ENCODE peak calls at places on chromosomes 2 and 18, in six cellular contexts. I is colonic mucosa, H is SJSA1, Q is breast epithelium, W is GM23248, A is H9. F is an unnamed sample. For H3K9me3 and H3K4me1, the result is how much of the 10 kb centered on the place peaks cover.

GRCh38 chr2:19028617-19029016 is 329.8 kb downstream of the OSR1 start:
- DNase-seq in Q (no peak), H (no peak), I (no peak), W (no peak), A (no peak), F (no peak)

GRCh38 chr2:70374616-70375015 is 72.7 kb upstream of the FAM136A start:
- DNase-seq in H (no peak), Q (no peak), W (no peak), I (no peak), A (no peak), F (no peak)

GRCh38 chr2:63861220-63861822 is 19.6 kb downstream of the UGP2 start:
- DNase-seq in Q (no peak), W (peak), I (peak), H (peak), A (no peak), F (peak)

GRCh38 chr18:10032331-10032979 is 118.6 kb downstream of the VAPA start:
- DNase-seq in I (no peak), Q (no peak), W (no peak), A (peak), H (no peak), F (no peak)

GRCh38 chr2:165008916-165009315 is 53.6 kb upstream of the SLC38A11 start:
- DNase-seq in I (no peak), Q (no peak), W (peak), H (no peak), A (no peak), F (no peak)

GRCh38 chr2:241061275-241061674 is 40.8 kb downstream of the MTERF4 start:
- DNase-seq in H (no peak), Q (no peak), W (peak), A (no peak), I (no peak), F (no peak)

GRCh38 chr18:36179562-36180334 is 7.5 kb upstream of the MOCOS start:
- DNase-seq in H (no peak), A (no peak), I (peak), W (peak), Q (peak), F (peak)

GRCh38 chr2:201471732-201472395 is 20.3 kb downstream of the STRADB start:
- DNase-seq in I (no peak), Q (no peak), W (peak), H (no peak), A (no peak), F (no peak)

GRCh38 chr18:267380-267687 is 513 bp downstream of the THOC1 start:
- DNase-seq in Q (no peak), H (no peak), W (no peak), A (no peak), I (no peak), F (no peak)

GRCh38 chr2:185255566-185255965 is 483.0 kb upstream of the FSIP2 start:
- DNase-seq in H (no peak), Q (no peak), I (no peak), W (no peak), A (no peak), F (no peak)

GRCh38 chr2:112474844-112475486 is 7.0 kb upstream of the TTL start:
- DNase-seq in I (no peak), W (peak), A (no peak), Q (no peak), H (no peak), F (no peak)

GRCh38 chr2:925309-925708 is 25.3 kb upstream of the SNTG2 start:
- DNase-seq in H (no peak), Q (no peak), A (peak), W (no peak), I (no peak), F (no peak)

GRCh38 chr2:236711440-236711839 is 141.8 kb downstream of the ACKR3 start:
- DNase-seq in H (no peak), A (no peak), I (no peak), W (peak), Q (no peak), F (no peak)

GRCh38 chr2:152740743-152741328 is 22.4 kb downstream of the ARL6IP6 start:
- DNase-seq in Q (no peak), I (no peak), H (peak), W (peak), A (no peak), F (peak)

GRCh38 chr2:125167152-125167551 is 1142.1 kb downstream of the CNTNAP5 start:
- DNase-seq in H (no peak), I (no peak), A (no peak), W (peak), Q (no peak), F (no peak)

GRCh38 chr2:102253140-102253752 is 58.1 kb upstream of the IL1RL1 start:
- DNase-seq in Q (no peak), W (no peak), A (no peak), H (no peak), I (no peak), F (no peak)

GRCh38 chr18:59821983-59822382 is 77.8 kb upstream of the PMAIP1 start:
- DNase-seq in A (no peak), I (no peak), Q (no peak), H (no peak), W (peak), F (no peak)

GRCh38 chr18:3014501-3015202 is 1.7 kb upstream of the LPIN2 start:
- DNase-seq in Q (no peak), H (no peak), A (no peak), W (peak), I (no peak), F (no peak)

GRCh38 chr2:75896779-75897366 is 186.2 kb upstream of the GCFC2 start:
- DNase-seq in W (peak), H (no peak), I (peak), A (peak), Q (no peak), F (peak)

GRCh38 chr2:113180131-113180946 is 6.6 kb downstream of the PSD4 start:
- DNase-seq in H (no peak), Q (no peak), W (no peak), I (no peak), A (no peak), F (peak)

GRCh38 chr2:25558262-25558661 is 115.1 kb downstream of the DTNB start:
- DNase-seq in A (no peak), H (peak), I (no peak), Q (no peak), W (peak), F (peak)

GRCh38 chr2:158142568-158143332 is 41.1 kb downstream of the UPP2 start:
- DNase-seq in W (no peak), H (no peak), I (no peak), A (no peak), Q (no peak), F (no peak)

GRCh38 chr2:237072067-237072931 is 13.4 kb upstream of the COPS8 start:
- DNase-seq in A (peak), Q (peak), H (peak), W (peak), I (peak), F (peak)

GRCh38 chr18:13112982-13113381 is 105.6 kb upstream of the LDLRAD4 start:
- DNase-seq in A (peak), Q (no peak), I (no peak), H (no peak), W (peak), F (peak)

GRCh38 chr2:10091182-10091932 is 11.1 kb upstream of the CYS1 start:
- DNase-seq in H (no peak), W (no peak), Q (no peak), I (peak), A (peak), F (no peak)

GRCh38 chr18:2534906-2535305 is 36.4 kb downstream of the METTL4 start:
- DNase-seq in A (no peak), Q (no peak), H (no peak), I (no peak), W (no peak), F (no peak)

GRCh38 chr2:178429336-178429735 is 21.6 kb downstream of the PRKRA start:
- DNase-seq in A (no peak), W (no peak), H (no peak), Q (no peak), I (no peak), F (no peak)

GRCh38 chr2:74104839-74105238 is 42.9 kb downstream of the BOLA3 start:
- DNase-seq in H (no peak), A (no peak), I (no peak), W (peak), Q (no peak), F (no peak)

DNA sequence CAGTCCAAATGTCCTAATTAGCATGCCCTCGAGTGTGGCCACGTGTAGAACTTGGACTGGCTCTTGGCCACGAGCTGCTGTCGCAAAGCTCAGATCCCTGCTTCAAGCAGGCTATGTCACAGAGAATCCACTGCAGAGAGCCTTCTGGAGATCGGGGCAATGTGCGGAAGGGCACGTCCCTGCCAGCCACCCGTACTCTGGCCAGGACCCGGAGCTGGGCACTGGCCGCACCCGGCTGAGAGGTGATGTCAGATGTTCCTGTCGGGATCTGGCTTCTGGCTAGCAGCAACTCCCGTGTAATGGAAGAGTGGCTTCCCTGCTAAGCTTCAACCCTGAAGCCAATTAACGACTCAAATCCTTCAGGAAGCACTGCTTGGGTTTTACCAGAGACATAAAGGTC is 432.7 kb upstream of the ID2 start:
- DNase-seq in H (no peak), Q (no peak), A (peak), I (no peak), W (peak), F (peak)
- H3K9me3 ChIP-seq in H (under half), Q (under half), A (under half), I (under half), W (under half), F (under half)

DNA sequence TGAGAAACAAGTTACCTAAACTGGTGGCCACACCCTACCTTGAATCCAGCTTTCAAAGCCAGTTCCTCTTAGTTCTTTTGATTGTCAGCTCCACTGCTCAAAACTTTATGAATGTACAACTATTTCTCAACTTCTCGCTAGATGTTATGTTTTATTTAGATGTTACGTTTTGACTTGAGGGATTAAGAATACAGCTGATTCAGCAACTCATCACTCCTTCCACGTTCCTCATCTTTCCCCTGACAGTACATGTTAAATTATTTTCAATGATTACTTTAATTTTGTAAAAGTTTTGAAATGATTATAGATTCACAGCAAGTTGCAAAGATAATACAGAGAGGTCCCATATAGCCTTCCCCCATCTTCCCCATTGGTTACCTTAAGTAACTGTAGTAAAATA is 553.4 kb downstream of the GALR1 start:
- DNase-seq in H (no peak), A (no peak), Q (no peak), W (no peak), I (no peak), F (no peak)
- H3K4me1 ChIP-seq in H (under half), A (under half), Q (under half), W (under half), I (under half), F (under half)

GRCh38 chr2:161426788-161427412 is 10.8 kb downstream of the TBR1 start:
- DNase-seq in W (peak), A (peak), I (peak), Q (no peak), H (no peak), F (peak)
- H3K9me3 ChIP-seq in W (under half), A (under half), I (under half), Q (under half), H (under half), F (under half)

DNA sequence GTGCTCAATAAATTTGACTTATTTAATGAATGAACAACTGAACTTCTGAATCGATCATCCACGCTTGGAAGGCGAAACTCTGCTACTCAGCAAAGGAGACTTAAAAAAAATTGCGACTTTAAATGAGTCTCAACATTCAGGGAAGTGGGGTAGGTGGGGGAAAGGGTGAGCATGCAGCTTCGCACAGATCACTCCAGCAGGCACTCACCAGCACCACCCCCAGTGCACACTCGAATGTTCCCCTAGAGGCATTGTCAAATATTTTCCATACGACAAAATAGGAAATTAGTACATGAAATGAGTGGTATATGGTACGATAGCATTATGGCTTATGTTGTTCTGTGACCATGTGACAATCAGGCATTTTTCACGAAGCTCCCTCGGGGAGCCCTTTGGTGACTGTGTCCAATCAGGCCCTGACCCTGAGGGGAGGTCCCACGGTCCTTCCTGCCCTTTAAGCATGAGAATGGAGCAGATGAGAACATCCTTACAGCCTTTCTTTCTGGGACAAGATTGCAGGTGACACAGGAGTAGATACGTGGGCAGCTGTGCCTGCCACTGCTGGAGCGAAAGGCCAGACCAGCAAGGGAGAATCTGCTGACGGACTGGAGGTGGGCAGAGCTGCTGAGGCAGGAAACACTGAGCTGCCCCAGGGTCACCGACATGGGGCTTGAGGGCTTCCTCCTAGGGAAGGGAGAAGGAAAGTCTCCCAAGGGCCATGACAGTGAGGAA is 101.4 kb upstream of the ID2 start:
- DNase-seq in H (no peak), W (no peak), I (no peak), Q (no peak), A (peak), F (no peak)
- H3K4me1 ChIP-seq in H (under half), W (under half), I (under half), Q (under half), A (under half), F (under half)

GRCh38 chr2:173299764-173300163 is 54.9 kb upstream of the CDCA7 start:
- DNase-seq in H (no peak), A (peak), Q (no peak), I (no peak), W (no peak), F (no peak)

GRCh38 chr2:173298536-173299097 is 56.1 kb upstream of the CDCA7 start:
- DNase-seq in I (peak), W (no peak), A (no peak), Q (no peak), H (no peak), F (no peak)

GRCh38 chr2:173296235-173296634 is 58.4 kb upstream of the CDCA7 start:
- DNase-seq in H (no peak), A (no peak), Q (no peak), I (no peak), W (no peak), F (no peak)

GRCh38 chr2:173305303-173305702 is 49.4 kb upstream of the CDCA7 start:
- DNase-seq in A (no peak), W (no peak), Q (no peak), I (no peak), H (no peak), F (no peak)

DNA sequence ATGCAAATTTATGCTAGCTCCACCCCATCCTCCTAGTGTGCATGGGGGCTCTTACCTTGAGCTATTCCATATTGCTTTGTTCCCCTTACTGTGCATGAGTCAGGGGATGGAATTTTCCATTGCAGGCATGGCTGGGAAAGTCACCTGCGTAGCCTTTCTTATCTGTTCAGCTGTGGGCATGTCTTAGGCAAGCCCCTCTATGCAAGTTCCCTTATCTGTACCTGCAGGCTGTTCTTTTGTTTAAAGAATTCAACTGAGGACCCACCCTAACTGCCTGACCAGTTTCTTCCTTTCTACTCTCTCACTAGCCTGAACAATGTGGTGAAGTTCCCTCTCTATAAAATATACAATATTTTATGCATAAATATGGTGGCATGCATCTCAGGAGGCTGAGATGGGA is 54.2 kb upstream of the CDCA7 start:
- DNase-seq in H (no peak), Q (no peak), I (no peak), A (no peak), W (no peak), F (no peak)
- H3K9me3 ChIP-seq in H (under half), Q (under half), I (under half), A (under half), W (under half), F (under half)

GRCh38 chr2:207764096-207764630 is 5.5 kb downstream of the FZD5 start:
- DNase-seq in Q (no peak), H (no peak), W (no peak), I (no peak), A (no peak), F (no peak)
- H3K4me1 ChIP-seq in Q (under half), H (under half), W (under half), I (under half), A (under half), F (under half)

F was measured in small intestine.